ENCODE peak calls at places on chromosomes 16 and 17, in five cellular contexts. One of them, this sample, is unnamed.

GRCh38 chr17:77863814-77864161 is 94.7 kb upstream of the TNRC6C start:
- DNase-seq in activated CD8-positive, alpha-beta T cell treated with anti-CD3 and anti-CD28 coated beads for 36 hours: no peak
- DNase-seq in ovary: peak; percentile 36
- DNase-seq in lower leg skin: no peak
- DNase-seq in colonic mucosa: peak; percentile 80
- DNase-seq in this sample: no peak

GRCh38 chr16:2039286-2040030 is 8.2 kb downstream of the NTHL1 start:
- DNase-seq in ovary: peak; percentile 92
- DNase-seq in colonic mucosa: peak; percentile 79
- DNase-seq in lower leg skin: no peak
- DNase-seq in activated CD8-positive, alpha-beta T cell treated with anti-CD3 and anti-CD28 coated beads for 36 hours: no peak
- DNase-seq in this sample: no peak

GRCh38 chr17:15457723-15458094 is 9.7 kb downstream of the CDRT4 start:
- DNase-seq in colonic mucosa: no peak
- DNase-seq in ovary: peak; percentile 65
- DNase-seq in lower leg skin: peak; percentile 87
- DNase-seq in activated CD8-positive, alpha-beta T cell treated with anti-CD3 and anti-CD28 coated beads for 36 hours: no peak
- DNase-seq in this sample: no peak

GRCh38 chr17:62186841-62187240 is 121.8 kb upstream of the MED13 start:
- DNase-seq in colonic mucosa: no peak
- DNase-seq in activated CD8-positive, alpha-beta T cell treated with anti-CD3 and anti-CD28 coated beads for 36 hours: no peak
- DNase-seq in lower leg skin: peak; percentile 7
- DNase-seq in ovary: no peak
- DNase-seq in this sample: no peak

GRCh38 chr16:23296994-23297393 is 5.1 kb upstream of the SCNN1B start:
- DNase-seq in activated CD8-positive, alpha-beta T cell treated with anti-CD3 and anti-CD28 coated beads for 36 hours: peak; percentile 44
- DNase-seq in colonic mucosa: peak; percentile 48
- DNase-seq in lower leg skin: no peak
- DNase-seq in ovary: no peak
- DNase-seq in this sample: peak; percentile 65

GRCh38 chr17:7132511-7133094 is 18.0 kb upstream of the ASGR2 start:
- DNase-seq in lower leg skin: no peak
- DNase-seq in activated CD8-positive, alpha-beta T cell treated with anti-CD3 and anti-CD28 coated beads for 36 hours: peak; percentile 83
- DNase-seq in colonic mucosa: no peak
- DNase-seq in ovary: no peak
- DNase-seq in this sample: peak; percentile 89

GRCh38 chr17:61593404-61593803 is 2.4 kb upstream of the NACA2 start:
- DNase-seq in activated CD8-positive, alpha-beta T cell treated with anti-CD3 and anti-CD28 coated beads for 36 hours: no peak
- DNase-seq in lower leg skin: no peak
- DNase-seq in colonic mucosa: no peak
- DNase-seq in ovary: no peak
- DNase-seq in this sample: no peak

GRCh38 chr17:59377410-59377809 is 46.0 kb downstream of the YPEL2 start:
- DNase-seq in ovary: no peak
- DNase-seq in lower leg skin: no peak
- DNase-seq in activated CD8-positive, alpha-beta T cell treated with anti-CD3 and anti-CD28 coated beads for 36 hours: no peak
- DNase-seq in colonic mucosa: no peak
- DNase-seq in this sample: no peak

GRCh38 chr16:88264641-88265285 is 118.0 kb upstream of the ZNF469 start:
- DNase-seq in colonic mucosa: peak; percentile 95
- DNase-seq in ovary: peak; percentile 92
- DNase-seq in lower leg skin: peak; percentile 100
- DNase-seq in activated CD8-positive, alpha-beta T cell treated with anti-CD3 and anti-CD28 coated beads for 36 hours: peak; percentile 89
- DNase-seq in this sample: peak; percentile 70

GRCh38 chr17:49894761-49895160 is 46.9 kb upstream of the TAC4 start:
- DNase-seq in lower leg skin: peak; percentile 89
- DNase-seq in ovary: no peak
- DNase-seq in colonic mucosa: no peak
- DNase-seq in activated CD8-positive, alpha-beta T cell treated with anti-CD3 and anti-CD28 coated beads for 36 hours: no peak
- DNase-seq in this sample: no peak

GRCh38 chr16:23466162-23466885 is 13.3 kb upstream of the COG7 start:
- DNase-seq in ovary: no peak
- DNase-seq in colonic mucosa: no peak
- DNase-seq in lower leg skin: no peak
- DNase-seq in activated CD8-positive, alpha-beta T cell treated with anti-CD3 and anti-CD28 coated beads for 36 hours: no peak
- DNase-seq in this sample: no peak

GRCh38 chr16:57888128-57888527 is 82.8 kb downstream of the CNGB1 start:
- DNase-seq in ovary: no peak
- DNase-seq in activated CD8-positive, alpha-beta T cell treated with anti-CD3 and anti-CD28 coated beads for 36 hours: no peak
- DNase-seq in colonic mucosa: no peak
- DNase-seq in lower leg skin: no peak
- DNase-seq in this sample: no peak

GRCh38 chr16:66918803-66919568 is at the start of gene CDH16:
- DNase-seq in lower leg skin: no peak
- DNase-seq in ovary: no peak
- DNase-seq in activated CD8-positive, alpha-beta T cell treated with anti-CD3 and anti-CD28 coated beads for 36 hours: no peak
- DNase-seq in colonic mucosa: no peak
- DNase-seq in this sample: no peak

GRCh38 chr17:82230627-82231311 is 1.9 kb downstream of the SLC16A3 start:
- DNase-seq in ovary: peak; percentile 92
- DNase-seq in activated CD8-positive, alpha-beta T cell treated with anti-CD3 and anti-CD28 coated beads for 36 hours: peak; percentile 83
- DNase-seq in colonic mucosa: peak; percentile 95
- DNase-seq in lower leg skin: peak; percentile 96
- DNase-seq in this sample: peak; percentile 91

GRCh38 chr17:68377771-68378201 is 79.5 kb downstream of the WIPI1 start:
- DNase-seq in lower leg skin: no peak
- DNase-seq in activated CD8-positive, alpha-beta T cell treated with anti-CD3 and anti-CD28 coated beads for 36 hours: no peak
- DNase-seq in colonic mucosa: no peak
- DNase-seq in ovary: no peak
- DNase-seq in this sample: no peak

GRCh38 chr17:17937450-17937849 is 34.8 kb downstream of the TOM1L2 start:
- DNase-seq in activated CD8-positive, alpha-beta T cell treated with anti-CD3 and anti-CD28 coated beads for 36 hours: no peak
- DNase-seq in colonic mucosa: no peak
- DNase-seq in ovary: no peak
- DNase-seq in lower leg skin: no peak
- DNase-seq in this sample: no peak

GRCh38 chr17:49729074-49729473 is 21.3 kb upstream of the SLC35B1 start:
- DNase-seq in ovary: no peak
- DNase-seq in colonic mucosa: no peak
- DNase-seq in lower leg skin: no peak
- DNase-seq in activated CD8-positive, alpha-beta T cell treated with anti-CD3 and anti-CD28 coated beads for 36 hours: no peak
- DNase-seq in this sample: no peak

GRCh38 chr16:84617068-84617630 is 729 bp downstream of the COTL1 start:
- DNase-seq in lower leg skin: peak; percentile 91
- DNase-seq in ovary: no peak
- DNase-seq in activated CD8-positive, alpha-beta T cell treated with anti-CD3 and anti-CD28 coated beads for 36 hours: peak; percentile 70
- DNase-seq in colonic mucosa: no peak
- DNase-seq in this sample: peak; percentile 53

GRCh38 chr16:87324411-87325275 is 7.5 kb upstream of the C16orf95 start:
- DNase-seq in activated CD8-positive, alpha-beta T cell treated with anti-CD3 and anti-CD28 coated beads for 36 hours: peak; percentile 52
- DNase-seq in colonic mucosa: no peak
- DNase-seq in ovary: peak; percentile 59
- DNase-seq in lower leg skin: peak; percentile 79
- DNase-seq in this sample: peak; percentile 85

GRCh38 chr17:81426676-81427445 is 31.6 kb downstream of the BAHCC1 start:
- DNase-seq in lower leg skin: no peak
- DNase-seq in colonic mucosa: no peak
- DNase-seq in activated CD8-positive, alpha-beta T cell treated with anti-CD3 and anti-CD28 coated beads for 36 hours: no peak
- DNase-seq in ovary: no peak
- DNase-seq in this sample: no peak

GRCh38 chr17:9566067-9566466 is 9.6 kb downstream of the STX8 start:
- DNase-seq in colonic mucosa: no peak
- DNase-seq in ovary: no peak
- DNase-seq in activated CD8-positive, alpha-beta T cell treated with anti-CD3 and anti-CD28 coated beads for 36 hours: no peak
- DNase-seq in lower leg skin: no peak
- DNase-seq in this sample: no peak

GRCh38 chr16:14658063-14658462 is 25.3 kb downstream of the BFAR start:
- DNase-seq in colonic mucosa: peak; percentile 50
- DNase-seq in lower leg skin: no peak
- DNase-seq in activated CD8-positive, alpha-beta T cell treated with anti-CD3 and anti-CD28 coated beads for 36 hours: peak; percentile 33
- DNase-seq in ovary: no peak
- DNase-seq in this sample: peak; percentile 54

GRCh38 chr16:78903237-78903636 is 697.3 kb downstream of the MAF start:
- DNase-seq in ovary: no peak
- DNase-seq in lower leg skin: no peak
- DNase-seq in colonic mucosa: no peak
- DNase-seq in activated CD8-positive, alpha-beta T cell treated with anti-CD3 and anti-CD28 coated beads for 36 hours: no peak
- DNase-seq in this sample: no peak

DNA sequence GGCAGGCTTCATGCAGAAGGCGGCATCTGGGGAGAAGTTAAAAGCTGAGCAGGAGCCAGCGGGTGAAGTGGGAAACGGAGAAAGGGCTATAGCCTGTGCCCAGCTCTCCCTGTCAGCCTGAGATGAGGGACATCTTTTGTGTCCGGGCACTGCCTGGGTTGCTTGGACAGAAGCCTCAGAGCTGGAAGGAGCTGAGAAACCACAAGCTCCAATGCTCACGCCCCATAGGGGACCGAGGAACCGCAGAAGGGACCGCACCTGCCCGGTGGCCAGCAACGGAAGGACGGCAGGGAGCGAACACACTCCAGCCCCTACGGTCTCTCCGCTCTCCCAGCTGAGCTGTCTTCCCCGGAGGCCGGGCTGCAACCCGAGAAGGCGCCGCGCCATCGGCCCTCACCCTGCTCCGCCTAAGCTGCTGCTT is 175.8 kb downstream of the NPIPB11 start:
- DNase-seq in activated CD8-positive, alpha-beta T cell treated with anti-CD3 and anti-CD28 coated beads for 36 hours: no peak
- DNase-seq in colonic mucosa: no peak
- DNase-seq in lower leg skin: peak; percentile 87
- DNase-seq in ovary: peak; percentile 75
- DNase-seq in this sample: no peak
- TF ChIP-seq CTCF in activated CD8-positive, alpha-beta T cell treated with anti-CD3 and anti-CD28 coated beads for 36 hours: no peak
- TF ChIP-seq CTCF in colonic mucosa: no peak
- TF ChIP-seq CTCF in lower leg skin: no peak
- TF ChIP-seq CTCF in ovary: no peak
- TF ChIP-seq CTCF in this sample: no peak

GRCh38 chr16:30972872-30973271 is 12.1 kb upstream of the HSD3B7 start:
- DNase-seq in colonic mucosa: no peak
- DNase-seq in lower leg skin: no peak
- DNase-seq in ovary: no peak
- DNase-seq in activated CD8-positive, alpha-beta T cell treated with anti-CD3 and anti-CD28 coated beads for 36 hours: no peak
- DNase-seq in this sample: no peak
- TF ChIP-seq CTCF in colonic mucosa: no peak
- TF ChIP-seq CTCF in lower leg skin: no peak
- TF ChIP-seq CTCF in ovary: no peak
- TF ChIP-seq CTCF in activated CD8-positive, alpha-beta T cell treated with anti-CD3 and anti-CD28 coated beads for 36 hours: no peak
- TF ChIP-seq CTCF in this sample: peak; percentile 9

DNA sequence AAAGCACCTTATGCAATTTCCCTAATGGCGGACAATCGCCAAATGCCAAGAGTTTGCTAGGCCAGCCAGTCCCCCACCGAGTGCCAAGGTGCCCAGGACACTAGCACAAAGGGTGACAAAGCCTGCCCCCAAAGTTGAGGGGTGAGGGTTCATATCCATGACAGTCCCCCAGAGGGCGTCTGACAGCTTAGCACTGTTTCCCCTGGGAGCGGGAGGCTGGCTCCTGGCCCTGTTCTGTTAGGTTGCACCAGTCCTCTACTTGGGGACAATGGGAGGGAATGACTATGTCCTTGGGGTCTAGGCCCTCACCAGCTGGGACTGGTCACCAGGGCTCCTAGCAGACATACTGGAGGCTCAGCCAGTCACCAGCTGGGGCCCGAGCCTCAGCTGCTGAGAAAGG is 66.9 kb downstream of the MYO18A start:
- DNase-seq in lower leg skin: no peak
- DNase-seq in activated CD8-positive, alpha-beta T cell treated with anti-CD3 and anti-CD28 coated beads for 36 hours: no peak
- DNase-seq in colonic mucosa: no peak
- DNase-seq in ovary: no peak
- DNase-seq in this sample: no peak
- TF ChIP-seq CTCF in lower leg skin: no peak
- TF ChIP-seq CTCF in activated CD8-positive, alpha-beta T cell treated with anti-CD3 and anti-CD28 coated beads for 36 hours: no peak
- TF ChIP-seq CTCF in colonic mucosa: no peak
- TF ChIP-seq CTCF in ovary: no peak
- TF ChIP-seq CTCF in this sample: no peak

GRCh38 chr17:76178124-76178523 is 37.1 kb upstream of the FOXJ1 start:
- DNase-seq in lower leg skin: no peak
- DNase-seq in colonic mucosa: no peak
- DNase-seq in ovary: no peak
- DNase-seq in activated CD8-positive, alpha-beta T cell treated with anti-CD3 and anti-CD28 coated beads for 36 hours: no peak
- DNase-seq in this sample: no peak

GRCh38 chr17:76184266-76184665 is 43.2 kb upstream of the FOXJ1 start:
- DNase-seq in colonic mucosa: no peak
- DNase-seq in lower leg skin: no peak
- DNase-seq in activated CD8-positive, alpha-beta T cell treated with anti-CD3 and anti-CD28 coated beads for 36 hours: no peak
- DNase-seq in ovary: no peak
- DNase-seq in this sample: no peak

GRCh38 chr17:76182016-76182764 is 41.1 kb upstream of the FOXJ1 start:
- DNase-seq in colonic mucosa: peak; percentile 94
- DNase-seq in lower leg skin: peak; percentile 98
- DNase-seq in activated CD8-positive, alpha-beta T cell treated with anti-CD3 and anti-CD28 coated beads for 36 hours: peak; percentile 99
- DNase-seq in ovary: peak; percentile 93
- DNase-seq in this sample: peak; percentile 88

GRCh38 chr17:76176701-76177574 is 35.9 kb upstream of the FOXJ1 start:
- DNase-seq in activated CD8-positive, alpha-beta T cell treated with anti-CD3 and anti-CD28 coated beads for 36 hours: no peak
- DNase-seq in lower leg skin: no peak
- DNase-seq in colonic mucosa: no peak
- DNase-seq in ovary: no peak
- DNase-seq in this sample: no peak

DNA sequence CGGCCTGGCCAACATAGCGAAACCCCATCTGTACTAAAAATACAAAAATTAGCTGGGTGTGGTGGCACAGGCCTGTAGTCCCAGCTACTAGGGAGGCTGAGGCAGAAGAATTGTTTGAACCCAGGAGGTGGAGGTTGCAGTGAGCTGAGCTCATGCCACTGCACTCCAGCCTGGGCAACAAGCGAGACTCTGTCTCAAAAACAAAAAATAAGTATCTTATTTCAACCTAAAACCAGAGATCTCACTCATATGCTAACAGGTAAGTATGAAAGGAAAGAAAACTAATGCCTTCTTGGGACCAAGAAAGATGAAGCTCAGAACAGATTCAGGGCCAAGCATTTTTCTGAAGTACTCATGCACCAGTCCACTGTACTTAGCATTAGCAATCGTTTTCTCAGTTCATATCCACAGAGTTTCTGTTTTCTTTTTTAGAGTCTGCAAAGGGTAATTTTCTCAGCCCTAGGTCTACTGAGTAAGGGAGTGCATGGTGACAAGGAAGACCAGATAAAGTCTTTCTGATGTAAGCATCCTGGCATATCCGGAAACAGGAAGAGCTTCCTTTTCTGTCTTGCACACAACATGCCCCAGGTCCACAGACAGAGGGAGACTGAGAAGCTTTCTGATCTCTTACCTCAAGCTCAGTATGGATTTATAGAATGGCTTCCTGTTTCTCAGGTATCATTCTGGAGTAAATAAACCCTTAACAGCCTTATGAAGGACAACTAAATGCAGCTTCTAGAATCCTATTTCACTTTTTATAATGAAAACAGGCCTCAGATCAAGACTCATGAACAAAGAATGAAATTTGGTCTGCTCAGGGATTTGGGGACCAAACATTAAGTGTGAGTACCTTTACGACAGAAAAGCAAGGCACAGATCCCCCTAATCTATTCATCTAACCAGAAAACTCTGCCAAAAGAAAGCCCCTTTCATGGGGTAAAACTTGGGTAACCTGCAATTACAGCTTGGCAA is 38.7 kb upstream of the FOXJ1 start:
- DNase-seq in ovary: no peak
- DNase-seq in colonic mucosa: no peak
- DNase-seq in activated CD8-positive, alpha-beta T cell treated with anti-CD3 and anti-CD28 coated beads for 36 hours: peak; percentile 60
- DNase-seq in lower leg skin: no peak
- DNase-seq in this sample: peak; percentile 42
- TF ChIP-seq CTCF in ovary: no peak
- TF ChIP-seq CTCF in colonic mucosa: no peak
- TF ChIP-seq CTCF in activated CD8-positive, alpha-beta T cell treated with anti-CD3 and anti-CD28 coated beads for 36 hours: peak; percentile 39
- TF ChIP-seq CTCF in lower leg skin: no peak
- TF ChIP-seq CTCF in this sample: no peak